ENCODE peak calls at places on chromosomes 12 and 14, in ten cellular contexts. Z, H, M, R, A, I, O, V, Y and W are unnamed samples.

GRCh38 chr12:58915634-58916033 is 4.7 kb downstream of the LRIG3 start:
- DNase-seq in Z (no peak), H (no peak), M (peak; percentile 63), R (no peak), A (no peak), I (peak; percentile 79), O (peak; percentile 80), V (no peak), Y (peak; percentile 43), W (peak; percentile 24)

GRCh38 chr12:8077207-8077606 is 4.9 kb upstream of the NECAP1 start:
- DNase-seq in Z (no peak), H (no peak), M (no peak), R (no peak), A (no peak), I (peak; percentile 47), O (peak; percentile 69), V (no peak), Y (no peak), W (no peak)

GRCh38 chr14:103315368-103315911 is 18.6 kb upstream of the EIF5 start:
- DNase-seq in Z (peak; percentile 38), H (no peak), M (no peak), R (no peak), A (no peak), I (peak; percentile 58), O (peak; percentile 54), V (peak; percentile 32), Y (peak; percentile 58), W (no peak)

GRCh38 chr14:90409209-90409730 is 12.4 kb downstream of the CALM1 start:
- DNase-seq in Z (no peak), H (no peak), M (no peak), R (no peak), A (no peak), I (peak; percentile 99), O (peak; percentile 96), V (no peak), Y (peak; percentile 48), W (no peak)

GRCh38 chr14:58944226-58944769 is 244.2 kb upstream of the DAAM1 start:
- DNase-seq in Z (no peak), H (no peak), M (peak; percentile 45), R (no peak), A (peak; percentile 59), I (peak; percentile 7), O (no peak), V (no peak), Y (no peak), W (peak; percentile 61)

GRCh38 chr14:24785698-24786097 is 151.7 kb upstream of the GZMB start:
- DNase-seq in Z (no peak), H (no peak), M (no peak), R (no peak), A (no peak), I (no peak), O (no peak), V (no peak), Y (no peak), W (no peak)

GRCh38 chr14:74333909-74334308 is 14.4 kb upstream of the VRTN start:
- DNase-seq in Z (no peak), H (no peak), M (no peak), R (no peak), A (no peak), I (peak; percentile 95), O (peak; percentile 83), V (peak; percentile 14), Y (no peak), W (no peak)

GRCh38 chr12:14902465-14902864 is 16.8 kb upstream of the MGP start:
- DNase-seq in Z (no peak), H (no peak), M (no peak), R (no peak), A (no peak), I (peak; percentile 31), O (peak; percentile 32), V (no peak), Y (no peak), W (no peak)

GRCh38 chr12:65690477-65690876 is 133.8 kb upstream of the HMGA2 start:
- DNase-seq in Z (no peak), H (no peak), M (no peak), R (no peak), A (no peak), I (no peak), O (no peak), V (no peak), Y (no peak), W (no peak)

GRCh38 chr12:121167232-121167820 is 34.6 kb downstream of the P2RX7 start:
- DNase-seq in Z (no peak), H (no peak), M (no peak), R (no peak), A (peak; percentile 23), I (no peak), O (peak; percentile 15), V (no peak), Y (no peak), W (no peak)

GRCh38 chr14:74563233-74563585 is 48.8 kb downstream of the LTBP2 start:
- DNase-seq in Z (no peak), H (no peak), M (no peak), R (no peak), A (no peak), I (no peak), O (peak; percentile 78), V (no peak), Y (no peak), W (no peak)

GRCh38 chr12:75446857-75447256 is 33.7 kb upstream of the GLIPR1 start:
- DNase-seq in Z (no peak), H (no peak), M (no peak), R (no peak), A (no peak), I (peak; percentile 85), O (peak; percentile 86), V (no peak), Y (no peak), W (no peak)

GRCh38 chr14:24426150-24426911 is 3.1 kb downstream of the CBLN3 start:
- DNase-seq in Z (no peak), H (no peak), M (no peak), R (no peak), A (peak; percentile 22), I (no peak), O (no peak), V (no peak), Y (no peak), W (no peak)

GRCh38 chr12:124295431-124296058 is 652 bp downstream of the RFLNA start:
- DNase-seq in Z (no peak), H (peak; percentile 60), M (no peak), R (no peak), A (peak; percentile 46), I (no peak), O (no peak), V (no peak), Y (no peak), W (peak; percentile 30)

GRCh38 chr12:122080149-122081107 is 1.9 kb downstream of the MLXIP start:
- DNase-seq in Z (no peak), H (peak; percentile 57), M (no peak), R (no peak), A (peak; percentile 63), I (peak; percentile 89), O (peak; percentile 94), V (peak; percentile 68), Y (peak; percentile 69), W (no peak)

GRCh38 chr14:50233335-50234250 is 2.2 kb upstream of the SOS2 start:
- DNase-seq in Z (no peak), H (no peak), M (no peak), R (no peak), A (no peak), I (no peak), O (no peak), V (no peak), Y (no peak), W (no peak)

GRCh38 chr14:90177537-90178189 is 78.7 kb upstream of the PSMC1 start:
- DNase-seq in Z (no peak), H (no peak), M (no peak), R (no peak), A (no peak), I (peak; percentile 19), O (peak; percentile 3), V (no peak), Y (no peak), W (no peak)

GRCh38 chr14:22334275-22334577 is 254.8 kb downstream of the DAD1 start:
- DNase-seq in Z (no peak), H (no peak), M (no peak), R (no peak), A (no peak), I (no peak), O (no peak), V (no peak), Y (no peak), W (no peak)

GRCh38 chr14:73097421-73097820 is 38.9 kb upstream of the PSEN1 start:
- DNase-seq in Z (no peak), H (no peak), M (no peak), R (no peak), A (no peak), I (peak; percentile 19), O (no peak), V (no peak), Y (no peak), W (no peak)
- TF ChIP-seq CTCF in Z (no peak), H (no peak), M (no peak), R (no peak), A (no peak), I (no peak), O (no peak), V (no peak), Y (no peak), W (no peak)

DNA sequence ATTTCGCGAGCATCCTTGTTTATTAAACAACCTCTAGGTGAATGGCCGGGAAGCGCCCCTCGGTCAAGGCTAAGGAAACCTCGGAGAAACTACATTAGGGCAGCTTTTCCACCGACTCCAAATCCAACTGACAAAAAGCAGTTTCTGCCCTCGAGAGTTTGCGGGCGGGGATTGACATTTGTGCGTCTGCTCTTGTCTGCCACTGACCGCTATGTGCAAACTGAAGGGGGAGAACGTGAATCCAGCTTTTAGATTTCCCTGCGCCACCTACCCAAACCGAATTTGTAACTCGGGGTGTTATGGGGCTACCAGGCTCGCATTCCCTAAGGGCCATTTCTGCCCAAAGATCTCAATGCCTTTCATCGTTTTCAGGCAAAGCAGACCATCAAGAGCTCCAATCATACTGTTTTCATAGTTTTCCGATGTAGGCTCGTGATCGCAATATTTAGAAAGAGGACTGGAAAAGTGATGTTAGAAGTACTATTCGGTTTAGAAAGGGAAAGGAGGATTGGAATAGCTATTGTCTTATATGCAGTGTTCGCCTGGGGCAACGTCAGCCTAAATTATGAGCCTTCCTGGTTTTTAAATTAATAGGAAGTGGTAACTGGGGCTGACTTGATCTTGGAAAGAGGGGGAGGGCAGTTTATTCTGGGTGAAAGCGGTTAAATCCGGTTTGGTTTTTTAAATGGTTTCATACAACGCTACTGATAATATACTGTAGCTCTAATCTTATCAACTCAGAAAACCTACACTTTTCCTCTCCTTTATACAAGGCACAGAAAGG is 45.4 kb downstream of the BCAT1 start:
- DNase-seq in Z (no peak), H (no peak), M (no peak), R (no peak), A (no peak), I (peak; percentile 33), O (peak; percentile 32), V (no peak), Y (no peak), W (no peak)
- TF ChIP-seq CTCF in Z (no peak), H (no peak), M (no peak), R (no peak), A (no peak), I (no peak), O (no peak), V (no peak), Y (no peak), W (no peak)

GRCh38 chr12:51517800-51518199 is 73.2 kb upstream of the SCN8A start:
- DNase-seq in Z (no peak), H (no peak), M (no peak), R (no peak), A (peak; percentile 65), I (no peak), O (no peak), V (no peak), Y (no peak), W (no peak)
- TF ChIP-seq CTCF in Z (no peak), H (no peak), M (no peak), R (no peak), A (peak; percentile 68), I (no peak), O (no peak), V (no peak), Y (no peak), W (no peak)

GRCh38 chr12:92035477-92035876 is 110.2 kb downstream of the BTG1 start:
- DNase-seq in Z (no peak), H (no peak), M (no peak), R (no peak), A (no peak), I (no peak), O (no peak), V (no peak), Y (no peak), W (no peak)
- TF ChIP-seq CTCF in Z (no peak), H (no peak), M (no peak), R (no peak), A (no peak), I (no peak), O (no peak), V (no peak), Y (no peak), W (no peak)